ENCODE peak calls at places on chromosomes 16 and 17, in four cellular contexts. E is upper lobe of left lung, P is esophagus squamous epithelium, Q is right atrium auricular region. L is an unnamed sample. For H3K27me3 and H3K36me3, the result is how much of the 10 kb centered on the place peaks cover.

GRCh38 chr17:80386341-80386740 is 28.6 kb upstream of the ENDOV start:
- DNase-seq in Q (no peak), P (no peak), E (no peak), L (no peak)

GRCh38 chr17:22268214-22268911 is 576.0 kb downstream of the KCNJ18 start:
- DNase-seq in E (no peak), Q (peak), P (no peak), L (no peak)

GRCh38 chr17:39641883-39642282 is 4.9 kb downstream of the STARD3 start:
- DNase-seq in P (no peak), E (no peak), Q (no peak), L (no peak)

GRCh38 chr17:66724581-66725341 is 110.2 kb upstream of the CACNG5 start:
- DNase-seq in E (no peak), P (no peak), Q (no peak), L (no peak)

GRCh38 chr17:48131216-48131824 is 23.8 kb downstream of the SNX11 start:
- DNase-seq in E (peak), P (no peak), Q (no peak), L (no peak)

GRCh38 chr17:31900877-31901276 is 631 bp downstream of the UTP6 start:
- DNase-seq in Q (no peak), P (no peak), E (no peak), L (no peak)

GRCh38 chr17:43367588-43368242 is 31.1 kb upstream of the ARL4D start:
- DNase-seq in E (no peak), Q (no peak), P (no peak), L (peak)

GRCh38 chr17:77258638-77259037 is 117.9 kb downstream of the SEC14L1 start:
- DNase-seq in Q (no peak), E (no peak), P (no peak), L (no peak)

GRCh38 chr17:64572682-64573154 is 65.9 kb downstream of the CEP95 start:
- DNase-seq in Q (no peak), P (no peak), E (no peak), L (no peak)

GRCh38 chr17:32546031-32546444 is 59.2 kb downstream of the CDK5R1 start:
- DNase-seq in P (no peak), Q (no peak), E (no peak), L (no peak)

GRCh38 chr17:49436174-49436573 is 21.5 kb upstream of the PHB1 start:
- DNase-seq in Q (no peak), E (no peak), P (no peak), L (no peak)

GRCh38 chr17:55990332-55991006 is 162.8 kb upstream of the ANKFN1 start:
- DNase-seq in E (no peak), Q (no peak), P (no peak), L (no peak)

GRCh38 chr17:199806-200603 is 18.6 kb upstream of the DOC2B start:
- DNase-seq in P (no peak), Q (no peak), E (peak), L (no peak)

GRCh38 chr16:83977056-83977815 is 9.2 kb downstream of the NECAB2 start:
- DNase-seq in E (no peak), Q (no peak), P (no peak), L (no peak)

GRCh38 chr17:19296786-19297778 is 59.9 kb downstream of the EPN2 start:
- DNase-seq in Q (no peak), E (no peak), P (no peak), L (no peak)

GRCh38 chr17:69423450-69423849 is 9.0 kb downstream of the MAP2K6 start:
- DNase-seq in P (no peak), Q (no peak), E (no peak), L (no peak)

GRCh38 chr17:30219833-30220232 is 15.7 kb downstream of the SLC6A4 start:
- DNase-seq in P (no peak), E (no peak), Q (no peak), L (no peak)

GRCh38 chr17:917391-917811 is 62.2 kb downstream of the NXN start:
- DNase-seq in P (no peak), Q (no peak), E (no peak), L (no peak)

GRCh38 chr17:73689596-73690275 is 45.5 kb upstream of the SDK2 start:
- DNase-seq in P (no peak), Q (peak), E (no peak), L (no peak)

GRCh38 chr17:62653002-62653830 is 25.7 kb downstream of the MRC2 start:
- DNase-seq in P (no peak), E (peak), Q (peak), L (peak)

GRCh38 chr16:25012525-25012991 is 2.6 kb downstream of the ARHGAP17 start:
- DNase-seq in E (no peak), Q (no peak), P (no peak), L (no peak)

GRCh38 chr16:70522216-70523000 is 946 bp downstream of the COG4 start:
- DNase-seq in P (no peak), Q (no peak), E (no peak), L (peak)

GRCh38 chr16:56862776-56863175 is 2.2 kb upstream of the SLC12A3 start:
- DNase-seq in Q (no peak), P (no peak), E (no peak), L (no peak)

GRCh38 chr17:81165246-81166032 is at the start of gene PVALEF:
- DNase-seq in P (no peak), E (no peak), Q (no peak), L (no peak)

GRCh38 chr17:27559506-27559931 is 71.5 kb upstream of the LGALS9 start:
- DNase-seq in E (no peak), P (no peak), Q (peak), L (no peak)

GRCh38 chr16:13875614-13876284 is 44.2 kb upstream of the ERCC4 start:
- DNase-seq in Q (no peak), P (no peak), E (no peak), L (no peak)

GRCh38 chr17:38947189-38947588 is 20.0 kb downstream of the FBXO47 start:
- DNase-seq in P (no peak), E (no peak), Q (no peak), L (no peak)

GRCh38 chr16:47581114-47581513 is 120.0 kb downstream of the PHKB start:
- DNase-seq in P (no peak), E (no peak), Q (no peak), L (no peak)

GRCh38 chr17:68539536-68540469 is 27.6 kb downstream of the PRKAR1A start:
- DNase-seq in Q (no peak), P (no peak), E (peak), L (peak)

GRCh38 chr17:41421116-41421515 is 3.3 kb downstream of the KRT37 start:
- DNase-seq in P (no peak), E (no peak), Q (no peak), L (no peak)

GRCh38 chr17:70622382-70623260 is 453.3 kb downstream of the KCNJ2 start:
- DNase-seq in Q (no peak), P (no peak), E (peak), L (no peak)

GRCh38 chr17:65243838-65244237 is 106.7 kb downstream of the RGS9 start:
- DNase-seq in Q (no peak), P (no peak), E (no peak), L (no peak)

GRCh38 chr16:69680358-69680757 is 46.0 kb downstream of the NQO1 start:
- DNase-seq in E (no peak), P (no peak), Q (no peak), L (no peak)

GRCh38 chr16:48408688-48409087 is 23.5 kb upstream of the SIAH1 start:
- DNase-seq in E (peak), Q (no peak), P (no peak), L (no peak)

GRCh38 chr16:9094008-9094846 is 2.8 kb downstream of the HAPSTR1 start:
- DNase-seq in P (no peak), E (no peak), Q (no peak), L (no peak)

GRCh38 chr16:86503830-86504229 is 6.5 kb upstream of the FOXF1 start:
- DNase-seq in E (no peak), Q (no peak), P (no peak), L (no peak)
- H3K27me3 ChIP-seq in E (half or more), Q (half or more), P (under half), L (under half)

GRCh38 chr17:82461827-82462524 is 3.4 kb downstream of the NARF start:
- DNase-seq in Q (no peak), E (peak), P (no peak), L (no peak)

GRCh38 chr17:82458885-82459424 is 414 bp downstream of the NARF start:
- DNase-seq in Q (no peak), P (no peak), E (peak), L (peak)

GRCh38 chr17:82458130-82458884 is at the start of gene NARF:
- DNase-seq in P (peak), E (peak), Q (peak), L (peak)

GRCh38 chr17:82457071-82457789 is 1.3 kb upstream of the NARF start:
- DNase-seq in P (no peak), Q (no peak), E (peak), L (no peak)

DNA sequence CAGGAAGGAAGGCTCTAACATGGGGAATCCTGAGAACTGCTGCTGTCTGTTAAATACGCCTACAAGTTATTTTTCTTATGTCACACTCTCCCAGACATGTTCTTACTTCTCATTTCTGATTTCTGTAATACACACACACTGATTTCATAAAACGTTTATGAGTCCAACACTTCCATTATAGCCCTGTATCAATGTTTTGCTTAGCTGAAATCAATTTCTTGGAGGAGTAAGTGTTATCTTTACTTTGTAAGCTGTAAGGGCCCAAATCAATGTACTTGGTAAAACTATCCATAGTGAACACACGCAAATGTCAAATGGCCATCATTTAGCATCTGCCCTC is 781 bp upstream of the NARF start:
- DNase-seq in E (no peak), Q (no peak), P (no peak), L (no peak)
- TF ChIP-seq CTCF in E (no peak), Q (no peak), P (no peak), L (no peak)

GRCh38 chr17:76051071-76051467 is 21.2 kb downstream of the SRP68 start:
- DNase-seq in Q (no peak), E (no peak), P (no peak), L (no peak)
- H3K36me3 ChIP-seq in Q (half or more), E (under half), P (half or more), L (under half)

GRCh38 chr17:7823581-7824001 is 10.4 kb upstream of the KDM6B start:
- DNase-seq in Q (no peak), P (no peak), E (no peak), L (no peak)

GRCh38 chr17:7825206-7825980 is 8.6 kb upstream of the KDM6B start:
- DNase-seq in Q (no peak), P (no peak), E (no peak), L (no peak)

GRCh38 chr17:7822126-7822525 is 11.9 kb upstream of the KDM6B start:
- DNase-seq in Q (no peak), E (no peak), P (no peak), L (no peak)

GRCh38 chr17:7820231-7820630 is 13.8 kb upstream of the KDM6B start:
- DNase-seq in P (no peak), E (no peak), Q (no peak), L (no peak)

DNA sequence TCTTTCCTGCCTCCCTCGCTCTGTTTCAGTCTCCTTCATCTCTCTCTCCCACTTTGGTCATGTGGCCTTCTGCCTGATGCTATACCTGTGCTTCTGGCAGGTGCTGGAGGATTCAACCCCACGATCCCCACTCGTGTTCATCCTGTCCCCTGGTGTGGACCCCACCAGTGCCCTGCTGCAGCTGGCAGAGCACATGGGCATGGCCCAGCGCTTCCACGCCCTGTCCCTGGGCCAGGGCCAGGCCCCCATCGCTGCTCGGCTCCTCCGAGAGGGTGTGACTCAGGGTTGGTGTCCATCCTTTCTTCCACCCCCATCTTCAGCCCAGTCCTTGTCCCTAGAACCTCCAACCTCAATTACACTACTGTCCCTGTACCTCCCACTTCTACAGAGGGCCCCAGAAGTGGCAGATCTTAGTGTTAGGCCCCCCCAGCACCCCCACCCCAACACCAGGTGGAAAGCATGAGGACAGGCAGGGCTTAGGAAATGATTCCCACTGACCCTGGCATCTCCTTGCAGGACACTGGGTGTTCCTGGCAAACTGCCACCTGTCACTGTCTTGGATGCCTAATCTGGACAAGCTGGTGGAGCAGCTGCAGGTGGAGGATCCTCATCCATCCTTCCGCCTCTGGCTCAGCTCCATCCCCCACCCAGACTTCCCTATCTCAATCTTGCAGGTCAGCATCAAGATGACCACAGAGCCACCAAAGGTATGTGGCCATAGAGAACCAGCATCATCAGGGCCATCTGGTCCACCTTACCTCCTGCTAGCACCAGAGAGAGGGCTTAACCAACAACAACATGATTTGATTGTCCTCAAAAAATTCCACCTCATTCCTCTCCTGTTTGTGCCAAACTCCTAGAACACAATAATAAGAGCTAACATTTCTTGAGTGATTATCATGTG is 9.7 kb upstream of the KDM6B start:
- DNase-seq in E (no peak), Q (no peak), P (no peak), L (no peak)
- H3K27me3 ChIP-seq in E (under half), Q (under half), P (under half), L (under half)